ENCODE peak calls at places on chromosomes 7 and 10, in nine cellular contexts. N is RWPE1, L is Calu3, E is stomach, C is cardiac muscle cell, X is A549, D is nephron progenitor cell, Y is upper lobe of right lung, A is mammary epithelial cell. Q is an unnamed sample.

GRCh38 chr7:111827863-111828504 is 265.7 kb upstream of the IMMP2L start:
- DNase-seq in N (peak), L (no peak), E (no peak), C (peak), X (peak), D (no peak), Y (no peak), A (peak), Q (peak)

GRCh38 chr10:129055966-129056365 is 411.1 kb upstream of the MGMT start:
- DNase-seq in N (no peak), L (no peak), E (no peak), C (no peak), X (no peak), D (peak), Y (no peak), A (no peak), Q (no peak)

GRCh38 chr7:22697322-22697859 is 29.6 kb upstream of the IL6 start:
- DNase-seq in N (no peak), L (no peak), E (no peak), C (no peak), X (no peak), D (no peak), Y (no peak), A (no peak), Q (no peak)

GRCh38 chr10:124997791-124998623 is 56.1 kb downstream of the ZRANB1 start:
- DNase-seq in N (no peak), L (no peak), E (no peak), C (no peak), X (no peak), D (no peak), Y (peak), A (no peak), Q (no peak)

GRCh38 chr7:148572067-148572522 is 18.5 kb upstream of the C7orf33 start:
- DNase-seq in N (no peak), L (no peak), E (no peak), C (no peak), X (no peak), D (no peak), Y (no peak), A (no peak), Q (no peak)

GRCh38 chr10:24333736-24334135 is 124.8 kb downstream of the KIAA1217 start:
- DNase-seq in N (no peak), L (no peak), E (no peak), C (peak), X (no peak), D (no peak), Y (no peak), A (no peak), Q (peak)

GRCh38 chr7:24980695-24981543 is 941 bp upstream of the OSBPL3 start:
- DNase-seq in N (peak), L (peak), E (peak), C (peak), X (peak), D (peak), Y (peak), A (peak), Q (peak)

GRCh38 chr7:22900101-22900500 is 77.5 kb upstream of the TOMM7 start:
- DNase-seq in N (no peak), L (no peak), E (no peak), C (no peak), X (no peak), D (no peak), Y (no peak), A (no peak), Q (no peak)

GRCh38 chr10:59382831-59383295 is 20.5 kb upstream of the FAM13C start:
- DNase-seq in N (no peak), L (no peak), E (no peak), C (peak), X (no peak), D (no peak), Y (no peak), A (no peak), Q (no peak)

GRCh38 chr10:72096115-72097000 is 8.0 kb upstream of the SPOCK2 start:
- DNase-seq in N (no peak), L (peak), E (no peak), C (peak), X (peak), D (no peak), Y (no peak), A (no peak), Q (no peak)

GRCh38 chr7:133971658-133972057 is 155.5 kb upstream of the LRGUK start:
- DNase-seq in N (no peak), L (no peak), E (no peak), C (no peak), X (no peak), D (no peak), Y (no peak), A (no peak), Q (no peak)

GRCh38 chr10:71127773-71128172 is 84.6 kb upstream of the UNC5B start:
- DNase-seq in N (no peak), L (no peak), E (no peak), C (no peak), X (no peak), D (no peak), Y (no peak), A (no peak), Q (no peak)

GRCh38 chr7:29315302-29316270 is 121.0 kb downstream of the CHN2 start:
- DNase-seq in N (no peak), L (no peak), E (no peak), C (no peak), X (no peak), D (no peak), Y (no peak), A (no peak), Q (no peak)

GRCh38 chr7:131370523-131370968 is 42.9 kb downstream of the MKLN1 start:
- DNase-seq in N (no peak), L (no peak), E (no peak), C (peak), X (no peak), D (no peak), Y (no peak), A (peak), Q (peak)

GRCh38 chr7:80277434-80278427 is 143.1 kb downstream of the GNAI1 start:
- DNase-seq in N (peak), L (peak), E (no peak), C (peak), X (peak), D (no peak), Y (no peak), A (peak), Q (peak)

GRCh38 chr10:82680688-82681087 is 805.7 kb downstream of the NRG3 start:
- DNase-seq in N (no peak), L (no peak), E (no peak), C (no peak), X (no peak), D (no peak), Y (no peak), A (no peak), Q (no peak)

GRCh38 chr7:89731751-89732150 is 422.5 kb upstream of the STEAP1 start:
- DNase-seq in N (no peak), L (no peak), E (no peak), C (no peak), X (no peak), D (no peak), Y (no peak), A (no peak), Q (no peak)

GRCh38 chr10:49534670-49535381 is 4.1 kb downstream of the ERCC6 start:
- DNase-seq in N (no peak), L (no peak), E (no peak), C (peak), X (no peak), D (no peak), Y (no peak), A (peak), Q (peak)

GRCh38 chr10:8174762-8175161 is 120.3 kb downstream of the GATA3 start:
- DNase-seq in N (no peak), L (no peak), E (no peak), C (no peak), X (no peak), D (peak), Y (no peak), A (no peak), Q (no peak)

GRCh38 chr10:92914478-92915066 is 66.3 kb downstream of the EXOC6 start:
- DNase-seq in N (peak), L (peak), E (peak), C (peak), X (peak), D (peak), Y (no peak), A (peak), Q (peak)

GRCh38 chr7:140060788-140061606 is 1.8 kb downstream of the PARP12 start:
- DNase-seq in N (no peak), L (no peak), E (peak), C (peak), X (no peak), D (no peak), Y (no peak), A (no peak), Q (no peak)

GRCh38 chr7:112997831-112998230 is 88.8 kb downstream of the GPR85 start:
- DNase-seq in N (no peak), L (no peak), E (no peak), C (peak), X (no peak), D (no peak), Y (no peak), A (peak), Q (no peak)

GRCh38 chr7:93147358-93147757 is 827 bp downstream of the SAMD9L start:
- DNase-seq in N (peak), L (peak), E (peak), C (peak), X (peak), D (no peak), Y (no peak), A (peak), Q (no peak)

GRCh38 chr7:37052673-37053072 is 328.4 kb upstream of the AOAH start:
- DNase-seq in N (peak), L (peak), E (no peak), C (peak), X (peak), D (peak), Y (no peak), A (peak), Q (no peak)

GRCh38 chr10:63217120-63217605 is 84.0 kb downstream of the NRBF2 start:
- DNase-seq in N (peak), L (peak), E (no peak), C (peak), X (peak), D (no peak), Y (no peak), A (peak), Q (peak)

GRCh38 chr10:69760086-69760485 is 41.6 kb upstream of the COL13A1 start:
- DNase-seq in N (no peak), L (no peak), E (no peak), C (no peak), X (no peak), D (no peak), Y (no peak), A (no peak), Q (no peak)

GRCh38 chr7:74482629-74483401 is 29.1 kb downstream of the GTF2IRD1 start:
- DNase-seq in N (peak), L (no peak), E (no peak), C (peak), X (peak), D (no peak), Y (no peak), A (peak), Q (peak)

GRCh38 chr10:124728830-124729661 is 15.1 kb downstream of the FAM53B start:
- DNase-seq in N (no peak), L (no peak), E (no peak), C (no peak), X (no peak), D (no peak), Y (peak), A (no peak), Q (no peak)

GRCh38 chr7:22665816-22666375 is 61.1 kb upstream of the IL6 start:
- DNase-seq in N (no peak), L (no peak), E (no peak), C (peak), X (no peak), D (no peak), Y (no peak), A (peak), Q (no peak)

DNA sequence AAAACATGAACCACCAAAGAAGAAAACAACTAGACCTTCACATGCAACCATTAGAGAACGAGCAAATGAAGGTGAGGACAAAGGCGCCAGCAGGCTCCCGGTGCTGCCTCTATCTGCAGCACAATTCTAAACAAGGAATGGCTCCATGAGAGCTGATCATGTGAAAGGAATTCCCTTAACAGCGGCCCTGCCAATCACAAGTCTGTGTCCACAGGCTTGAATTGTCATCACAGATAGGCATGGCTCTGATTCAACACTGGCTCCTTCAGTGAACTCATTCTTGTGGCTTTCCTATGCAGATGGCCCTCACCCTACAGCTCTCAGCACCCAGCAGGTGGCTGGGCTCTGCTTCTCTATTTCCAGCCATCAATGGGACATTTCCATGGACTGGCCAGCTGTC is 36.3 kb downstream of the LAMB1 start:
- DNase-seq in N (no peak), L (no peak), E (no peak), C (peak), X (peak), D (no peak), Y (no peak), A (peak), Q (peak)
- TF ChIP-seq CTCF in N (no peak), L (no peak), E (no peak), C (no peak), X (no peak), D (no peak), Y (no peak), A (no peak), Q (no peak)

DNA sequence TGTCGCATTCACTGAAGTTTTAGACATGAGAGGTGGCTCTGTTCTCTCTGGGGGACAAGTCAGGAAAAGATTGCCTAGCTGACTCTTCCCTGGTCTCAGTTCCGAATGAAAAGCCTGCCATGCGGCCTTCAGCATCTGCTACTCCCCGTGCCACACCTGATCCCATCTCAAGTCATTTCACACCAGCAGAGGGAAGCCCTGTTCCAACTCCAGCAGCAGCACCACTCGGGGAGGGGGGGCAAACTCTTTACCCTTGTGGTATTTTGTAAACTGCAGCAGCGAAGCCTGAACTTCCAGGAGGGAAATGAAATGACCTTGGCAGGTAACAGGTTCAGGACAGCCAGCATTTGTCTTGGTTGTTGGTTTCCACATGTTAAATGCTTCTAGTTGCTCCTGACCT is 13.8 kb downstream of the LRRC4 start:
- DNase-seq in N (no peak), L (peak), E (peak), C (no peak), X (no peak), D (no peak), Y (no peak), A (no peak), Q (no peak)
- TF ChIP-seq CTCF in N (no peak), L (no peak), E (no peak), C (no peak), X (no peak), D (no peak), Y (no peak), A (no peak), Q (peak)

DNA sequence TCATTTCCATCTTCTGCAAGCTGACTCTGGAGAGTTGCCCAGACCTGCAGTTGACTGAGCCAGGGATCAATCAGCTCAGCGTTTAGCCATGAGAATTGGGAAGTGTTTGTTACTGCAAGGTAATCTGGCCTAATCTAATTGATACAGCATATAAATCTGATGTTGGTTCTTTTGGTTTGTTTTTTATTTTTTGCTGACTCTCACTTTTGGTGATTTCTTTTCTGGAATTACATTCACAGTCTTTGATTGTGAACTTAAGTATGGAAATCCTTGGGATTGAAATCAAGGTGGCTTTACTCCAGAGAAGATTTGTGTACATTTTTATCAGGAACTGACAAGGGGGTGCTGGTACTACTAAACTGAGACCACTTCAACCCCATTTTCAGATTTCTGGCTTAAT is 1.7 kb upstream of the GIMAP6 start:
- DNase-seq in N (no peak), L (no peak), E (no peak), C (no peak), X (no peak), D (no peak), Y (no peak), A (no peak), Q (no peak)
- TF ChIP-seq CTCF in N (no peak), L (no peak), E (no peak), C (no peak), X (no peak), D (no peak), Y (no peak), A (no peak), Q (no peak)

GRCh38 chr7:47759056-47759706 is 177.3 kb upstream of the TNS3 start:
- DNase-seq in N (peak), L (peak), E (no peak), C (peak), X (peak), D (no peak), Y (no peak), A (peak), Q (no peak)
- TF ChIP-seq CTCF in N (no peak), L (peak), E (no peak), C (peak), X (peak), D (peak), Y (no peak), A (peak), Q (peak)

DNA sequence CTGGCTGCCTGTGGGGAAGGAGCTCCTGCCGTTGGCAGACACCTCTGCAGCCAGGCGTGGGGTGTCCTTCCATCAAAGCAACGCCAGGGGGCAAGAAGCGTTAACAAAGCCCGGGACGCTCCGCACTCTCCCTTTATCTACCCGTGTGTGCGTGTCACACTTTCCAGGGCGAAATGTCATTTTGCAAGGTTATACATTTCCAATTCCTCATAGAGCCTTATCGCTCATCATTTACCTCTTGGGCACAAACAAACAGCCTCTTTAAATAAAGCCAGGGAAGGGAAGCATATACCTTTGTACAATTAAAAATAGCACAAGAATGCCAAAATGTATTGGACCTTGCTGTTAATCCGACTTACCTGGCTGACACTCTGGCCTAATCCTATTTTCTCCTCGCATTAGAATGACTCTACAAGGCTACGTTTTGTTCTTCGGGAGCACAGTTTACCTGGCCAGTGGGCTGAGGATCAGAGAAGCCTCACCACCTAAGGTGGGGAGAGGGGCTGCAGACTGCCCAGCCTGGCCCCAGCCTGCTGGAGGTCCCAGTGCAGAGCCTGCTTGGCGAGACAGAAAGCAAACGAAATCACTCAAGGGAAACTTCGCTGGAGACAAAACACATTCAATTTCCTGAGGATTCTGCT is 77.6 kb upstream of the EN2 start:
- DNase-seq in N (peak), L (peak), E (peak), C (peak), X (peak), D (peak), Y (peak), A (peak), Q (peak)
- TF ChIP-seq CTCF in N (peak), L (peak), E (no peak), C (peak), X (peak), D (peak), Y (peak), A (peak), Q (peak)

GRCh38 chr7:4916115-4916514 is 32.6 kb upstream of the RADIL start:
- DNase-seq in N (no peak), L (no peak), E (no peak), C (no peak), X (no peak), D (no peak), Y (no peak), A (no peak), Q (no peak)

GRCh38 chr7:4919969-4920766 is 36.7 kb upstream of the RADIL start:
- DNase-seq in N (no peak), L (no peak), E (no peak), C (no peak), X (no peak), D (no peak), Y (no peak), A (no peak), Q (no peak)
- TF ChIP-seq CTCF in N (no peak), L (no peak), E (no peak), C (no peak), X (no peak), D (no peak), Y (no peak), A (no peak), Q (no peak)

DNA sequence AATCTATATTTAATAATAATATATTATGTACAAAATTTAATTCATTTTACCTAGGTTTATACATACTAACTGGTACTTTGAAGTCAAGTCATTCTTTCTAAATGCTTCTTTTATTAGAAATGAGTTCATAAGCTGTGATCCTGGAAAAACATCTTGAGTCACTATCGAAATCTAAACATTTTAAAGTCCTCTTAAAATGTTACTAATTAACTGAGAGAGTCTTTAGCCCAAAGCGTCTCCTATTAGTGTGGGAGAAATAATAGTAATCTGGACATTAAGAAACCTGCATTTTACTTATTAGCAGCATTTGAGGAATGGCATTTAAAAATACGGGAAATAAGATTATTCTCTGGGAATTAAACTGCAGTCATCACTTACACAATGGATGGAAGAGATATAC is 142.7 kb downstream of the CTNNA3 start:
- DNase-seq in N (no peak), L (no peak), E (no peak), C (no peak), X (no peak), D (no peak), Y (no peak), A (no peak), Q (no peak)
- TF ChIP-seq CTCF in N (no peak), L (no peak), E (no peak), C (no peak), X (no peak), D (no peak), Y (no peak), A (no peak), Q (no peak)

GRCh38 chr10:287814-288213 is 152.6 kb downstream of the ZMYND11 start:
- DNase-seq in N (peak), L (no peak), E (no peak), C (no peak), X (no peak), D (no peak), Y (no peak), A (no peak), Q (peak)
- TF ChIP-seq CTCF in N (no peak), L (peak), E (no peak), C (peak), X (peak), D (peak), Y (no peak), A (no peak), Q (peak)

Q was measured in HFFc6.